ENCODE peak calls at places on chromosomes 13 and 19, in eight cellular contexts. H is IMR-90, Z is tibial artery, X is uterus, Q is brain microvascular endothelial cell, K is fibroblast of lung, L is thoracic aorta, D is dorsolateral prefrontal cortex. T is an unnamed sample.
A peak's percentile ranks its signal among the peaks of the same experiment; 100 is the strongest.

GRCh38 chr13:18991054-18991453 is 190.6 kb downstream of the TUBA3C start:
- DNase-seq in H (no peak), Z (no peak), X (no peak), Q (no peak), K (no peak), L (no peak), D (no peak), T (no peak)

GRCh38 chr13:61123533-61124269 is 291.9 kb downstream of the PCDH20 start:
- DNase-seq in H (no peak), Z (no peak), X (no peak), Q (no peak), K (no peak), L (no peak), D (no peak), T (no peak)

GRCh38 chr19:37931941-37932655 is 25.1 kb downstream of the SIPA1L3 start:
- DNase-seq in H (peak; percentile 78), Z (peak; percentile 73), X (peak; percentile 18), Q (peak; percentile 68), K (peak; percentile 88), L (peak; percentile 21), D (peak; percentile 40), T (peak; percentile 50)

GRCh38 chr13:69951412-69951811 is 156.2 kb upstream of the ATXN8OS start:
- DNase-seq in H (no peak), Z (no peak), X (no peak), Q (no peak), K (no peak), L (no peak), D (no peak), T (no peak)

GRCh38 chr19:18901503-18901890 is 5.5 kb upstream of the CERS1 start:
- DNase-seq in H (no peak), Z (no peak), X (no peak), Q (no peak), K (no peak), L (no peak), D (no peak), T (no peak)

GRCh38 chr13:49100637-49101570 is 119.2 kb upstream of the MLNR start:
- DNase-seq in H (no peak), Z (no peak), X (no peak), Q (no peak), K (no peak), L (no peak), D (no peak), T (no peak)

GRCh38 chr13:56713656-56714055 is 427.1 kb upstream of the PRR20A start:
- DNase-seq in H (no peak), Z (no peak), X (no peak), Q (no peak), K (no peak), L (no peak), D (no peak), T (no peak)

GRCh38 chr19:14006766-14007562 is 844 bp upstream of the RFX1 start:
- DNase-seq in H (no peak), Z (no peak), X (no peak), Q (peak; percentile 16), K (no peak), L (no peak), D (peak; percentile 81), T (no peak)

GRCh38 chr19:17780781-17781180 is 14.2 kb upstream of the B3GNT3 start:
- DNase-seq in H (no peak), Z (no peak), X (no peak), Q (no peak), K (no peak), L (no peak), D (no peak), T (no peak)

GRCh38 chr19:17777840-17778620 is 16.9 kb upstream of the B3GNT3 start:
- DNase-seq in H (peak; percentile 10), Z (peak; percentile 73), X (peak; percentile 24), Q (peak; percentile 61), K (peak; percentile 25), L (no peak), D (no peak), T (peak; percentile 43)

GRCh38 chr19:17775991-17776803 is 18.7 kb upstream of the B3GNT3 start:
- DNase-seq in H (peak; percentile 6), Z (no peak), X (no peak), Q (no peak), K (no peak), L (no peak), D (no peak), T (peak; percentile 30)

GRCh38 chr19:17779281-17779930 is 15.5 kb upstream of the B3GNT3 start:
- DNase-seq in H (peak; percentile 15), Z (peak; percentile 70), X (no peak), Q (no peak), K (peak; percentile 48), L (no peak), D (no peak), T (peak; percentile 27)

DNA sequence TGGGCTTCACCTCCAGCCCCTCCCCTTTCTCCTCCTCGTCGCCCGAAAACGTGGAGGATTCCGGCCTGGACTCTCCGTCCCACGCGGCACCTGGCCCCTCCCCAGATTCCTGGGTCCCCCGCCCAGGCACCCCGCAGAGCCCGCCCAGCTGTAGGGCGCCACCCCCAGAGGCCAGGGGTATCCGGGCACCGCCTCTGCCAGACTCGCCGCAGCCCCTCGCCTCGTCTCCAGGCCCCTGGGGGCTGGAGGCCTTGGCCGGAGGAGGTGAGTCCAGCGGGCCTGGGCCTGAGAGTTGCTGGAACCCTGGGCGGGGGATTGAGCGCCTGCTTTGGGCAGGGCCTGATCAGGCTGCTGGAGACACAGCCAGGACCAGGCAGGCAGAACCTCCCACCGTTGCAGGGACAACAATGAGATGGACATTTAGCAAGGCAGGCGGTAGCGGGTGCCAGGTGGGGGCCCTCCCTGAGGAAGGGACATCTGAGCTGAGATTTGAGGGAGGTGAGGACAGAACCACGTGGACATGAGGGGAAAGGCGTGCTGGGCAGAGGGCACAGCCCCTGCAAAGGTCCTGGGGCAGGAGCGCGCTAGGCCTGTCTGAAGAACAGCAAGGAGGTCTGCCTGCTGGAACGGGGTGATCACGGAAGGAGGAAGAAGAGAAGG is 16.2 kb upstream of the B3GNT3 start:
- DNase-seq in H (no peak), Z (no peak), X (no peak), Q (no peak), K (no peak), L (no peak), D (no peak), T (no peak)
- H3K4me3 ChIP-seq in H (no peak overlapping the region), Z (peak overlapping the region; percentile 24), X (no peak overlapping the region), Q (peak overlapping the region; percentile 5), K (no peak overlapping the region), L (peak overlapping the region; percentile 49), D (no peak overlapping the region), T (no peak overlapping the region)

GRCh38 chr13:112994084-112994780 is 25.2 kb downstream of the MCF2L start:
- DNase-seq in H (no peak), Z (no peak), X (no peak), Q (no peak), K (no peak), L (no peak), D (no peak), T (no peak)

GRCh38 chr13:112992931-112993700 is 24.1 kb downstream of the MCF2L start:
- DNase-seq in H (no peak), Z (no peak), X (no peak), Q (no peak), K (no peak), L (no peak), D (no peak), T (no peak)

GRCh38 chr13:112995395-112996091 is 26.5 kb downstream of the MCF2L start:
- DNase-seq in H (no peak), Z (no peak), X (no peak), Q (no peak), K (no peak), L (no peak), D (no peak), T (no peak)

GRCh38 chr13:112996671-112997091 is 27.7 kb downstream of the MCF2L start:
- DNase-seq in H (no peak), Z (no peak), X (no peak), Q (no peak), K (no peak), L (no peak), D (no peak), T (no peak)

DNA sequence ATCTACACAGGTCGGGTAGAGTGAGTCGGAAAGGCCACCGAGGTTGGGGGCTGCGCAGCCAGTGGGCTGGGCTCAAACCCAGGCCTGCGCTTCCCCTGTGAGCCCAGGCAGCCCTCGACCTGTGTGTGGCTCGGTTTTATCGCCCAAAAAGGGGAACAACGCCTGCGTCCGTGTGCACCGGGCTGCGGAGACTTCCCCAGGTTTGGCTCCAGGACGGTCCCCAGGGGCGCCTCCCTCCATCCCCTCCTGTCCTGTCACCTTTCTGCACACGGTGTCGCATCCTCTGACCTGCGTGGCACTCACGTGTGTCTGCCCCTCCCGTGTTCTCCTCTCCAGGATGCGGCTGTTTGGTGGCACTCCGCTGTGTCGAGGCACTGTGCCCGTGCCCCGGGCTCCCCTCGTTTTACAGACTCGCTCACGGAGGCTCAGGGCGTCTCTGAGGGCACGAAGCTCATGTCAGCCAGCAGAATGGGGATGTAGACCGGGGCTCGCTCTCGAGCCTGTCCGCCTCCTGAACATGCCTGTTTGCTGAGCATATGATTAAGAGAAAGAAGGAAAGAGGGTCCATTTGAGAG is 25.9 kb downstream of the MCF2L start:
- DNase-seq in H (no peak), Z (no peak), X (no peak), Q (no peak), K (no peak), L (no peak), D (no peak), T (no peak)
- TF ChIP-seq CTCF in H (no peak), Z (no peak), X (no peak), Q (no peak), K (no peak), L (no peak), D (no peak), T (no peak)

GRCh38 chr19:709965-710714 is 1.4 kb downstream of the PALM start:
- DNase-seq in H (no peak), Z (no peak), X (peak; percentile 55), Q (no peak), K (no peak), L (no peak), D (no peak), T (no peak)

GRCh38 chr19:709196-709964 is 645 bp downstream of the PALM start:
- DNase-seq in H (no peak), Z (no peak), X (no peak), Q (no peak), K (no peak), L (no peak), D (no peak), T (no peak)

GRCh38 chr19:710767-711166 is 2.0 kb downstream of the PALM start:
- DNase-seq in H (no peak), Z (no peak), X (no peak), Q (no peak), K (peak; percentile 63), L (no peak), D (no peak), T (no peak)

GRCh38 chr19:711224-711623 is 2.5 kb downstream of the PALM start:
- DNase-seq in H (no peak), Z (no peak), X (no peak), Q (no peak), K (no peak), L (no peak), D (no peak), T (no peak)

DNA sequence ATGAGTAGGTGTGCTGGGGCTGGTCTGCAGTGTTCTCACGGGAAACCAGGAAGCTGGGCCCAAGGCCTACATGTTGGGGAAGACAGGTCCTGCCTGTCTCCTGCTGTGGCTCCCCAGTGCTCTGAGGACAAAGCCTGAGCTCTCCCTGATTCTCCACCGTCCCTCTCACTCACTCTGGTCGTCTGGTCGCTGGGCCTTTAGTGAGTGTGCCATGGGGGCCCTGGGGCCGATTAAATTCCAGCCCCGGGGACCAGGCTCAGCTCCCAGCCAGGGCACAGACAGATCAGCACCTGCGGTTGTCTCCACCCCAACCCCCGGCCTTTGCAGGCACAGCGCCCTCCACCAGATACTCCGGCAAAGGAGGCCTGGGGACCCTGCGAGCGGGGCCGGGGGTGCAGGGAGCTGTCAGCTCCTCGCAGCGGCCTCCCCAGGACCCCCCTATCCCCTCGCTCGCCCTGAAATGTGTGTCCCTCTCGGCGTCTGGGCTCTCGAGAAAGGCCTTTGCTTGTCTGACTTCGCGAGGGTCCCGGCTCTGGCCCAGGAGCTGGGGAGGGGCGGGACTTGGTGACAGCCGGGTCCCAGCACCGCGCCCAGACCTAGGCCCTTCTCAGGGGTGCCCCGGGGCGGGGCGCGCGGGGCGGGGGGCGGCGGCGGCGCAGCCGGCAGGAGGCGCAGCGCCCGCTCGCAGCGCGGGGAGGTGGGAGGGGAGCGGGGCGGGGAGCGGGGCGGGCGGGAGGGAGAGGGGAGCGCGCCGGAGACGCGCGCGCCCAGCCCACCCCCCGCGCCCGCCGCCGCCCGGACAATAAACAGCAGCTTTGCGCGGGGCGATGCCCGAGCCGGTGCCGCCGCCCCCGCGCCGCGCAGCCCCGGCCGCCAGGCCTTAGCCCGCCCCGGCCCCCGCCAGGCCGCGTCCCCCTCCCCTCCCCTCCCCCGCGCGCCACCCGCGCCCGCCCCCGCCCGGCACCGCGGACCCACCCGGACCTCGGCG is at the start of gene PALM:
- DNase-seq in H (no peak), Z (no peak), X (peak; percentile 47), Q (no peak), K (no peak), L (no peak), D (peak; percentile 33), T (peak; percentile 37)
- H3K4me3 ChIP-seq in H (peak within 1 kb of the TSS; percentile 95), Z (peak within 1 kb of the TSS; percentile 57), X (peak within 1 kb of the TSS; percentile 90), Q (peak within 1 kb of the TSS; percentile 39), K (peak within 1 kb of the TSS; percentile 10), L (peak within 1 kb of the TSS; percentile 56), D (peak within 1 kb of the TSS; percentile 69), T (peak within 1 kb of the TSS; percentile 67)

DNA sequence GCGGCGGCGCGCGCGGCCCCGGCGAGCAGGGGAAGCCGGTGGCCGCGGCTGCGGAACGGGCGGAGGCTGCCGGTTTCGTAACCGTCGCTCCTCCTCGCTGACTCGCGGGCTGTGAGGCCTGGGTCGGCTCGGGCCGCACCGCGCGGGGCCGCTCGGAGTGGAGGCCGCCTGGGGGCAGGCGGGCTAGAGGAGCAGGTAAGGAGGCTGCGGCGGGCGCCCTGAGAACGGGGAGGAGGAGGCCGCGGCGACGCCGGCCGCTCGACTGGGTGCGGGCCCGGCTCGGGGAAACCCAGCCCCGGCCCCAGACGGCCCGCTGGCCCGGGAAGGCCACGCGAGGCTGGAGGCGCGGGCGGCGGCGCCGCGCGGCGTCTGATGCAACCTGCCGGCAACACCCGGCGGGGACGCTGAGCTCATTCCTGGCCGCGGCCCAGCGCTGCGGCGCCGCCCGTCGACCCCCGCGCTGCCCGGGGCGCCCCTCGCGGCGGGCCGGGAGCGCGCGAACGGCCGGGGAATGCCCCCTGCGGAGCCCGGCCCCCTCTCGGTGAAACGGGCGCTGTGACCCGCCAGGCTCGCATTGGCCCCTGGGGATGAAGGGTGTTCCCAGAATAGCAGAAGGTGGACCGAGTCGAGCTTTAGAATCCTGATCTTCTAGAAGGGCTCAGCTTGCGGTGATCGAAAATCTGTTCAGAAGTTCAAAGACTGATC is at the start of gene CEBPG:
- DNase-seq in H (peak; percentile 64), Z (peak; percentile 80), X (peak; percentile 67), Q (no peak), K (peak; percentile 38), L (no peak), D (no peak), T (peak; percentile 55)
- TF ChIP-seq CTCF in H (peak; percentile 29), Z (no peak), X (peak; percentile 46), Q (peak; percentile 12), K (no peak), L (no peak), D (no peak), T (no peak)